ENCODE peak calls at places on chromosome 2, in five cellular contexts. A is GM20000; M is HTR-8/SVneo; J is T-cell; T is activated CD4-positive, alpha-beta T cell treated with anti-CD3 and anti-CD28 coated beads, Interleukin-2, amount 50 U/mL, for 24 hours. R is an unnamed sample.

GRCh38 chr2:223725494-223725893 is 111.9 kb downstream of the AP1S3 start:
- DNase-seq in A (no peak), M (peak; percentile 88), J (no peak), T (no peak), R (no peak)

GRCh38 chr2:18232731-18233438 is 327.6 kb downstream of the RDH14 start:
- DNase-seq in A (no peak), M (no peak), J (no peak), T (no peak), R (no peak)

GRCh38 chr2:9408641-9409151 is 14.6 kb downstream of the ITGB1BP1 start:
- DNase-seq in A (no peak), M (no peak), J (no peak), T (no peak), R (no peak)

GRCh38 chr2:47389692-47390091 is 13.3 kb upstream of the MSH2 start:
- DNase-seq in A (no peak), M (no peak), J (no peak), T (no peak), R (no peak)

GRCh38 chr2:168913171-168913484 is 12.0 kb downstream of the G6PC2 start:
- DNase-seq in A (no peak), M (no peak), J (no peak), T (no peak), R (no peak)

GRCh38 chr2:3681625-3682024 is 21.8 kb upstream of the DCDC2C start:
- DNase-seq in A (no peak), M (no peak), J (no peak), T (no peak), R (no peak)

GRCh38 chr2:218329027-218329825 is 27.4 kb upstream of the CATIP start:
- DNase-seq in A (peak; percentile 79), M (no peak), J (no peak), T (no peak), R (no peak)

GRCh38 chr2:178279142-178279541 is 84.8 kb downstream of the OSBPL6 start:
- DNase-seq in A (no peak), M (peak; percentile 62), J (no peak), T (no peak), R (no peak)

GRCh38 chr2:99140860-99141109 is 722 bp upstream of the C2orf15 start:
- DNase-seq in A (no peak), M (peak; percentile 54), J (no peak), T (no peak), R (no peak)

GRCh38 chr2:62964050-62964449 is 86.6 kb upstream of the OTX1 start:
- DNase-seq in A (no peak), M (no peak), J (no peak), T (no peak), R (no peak)

GRCh38 chr2:30217644-30218361 is 13.5 kb upstream of the LBH start:
- DNase-seq in A (no peak), M (no peak), J (no peak), T (no peak), R (no peak)

GRCh38 chr2:178397002-178397605 is 53.9 kb downstream of the PRKRA start:
- DNase-seq in A (peak; percentile 42), M (peak; percentile 43), J (no peak), T (no peak), R (peak; percentile 69)

GRCh38 chr2:237137626-237138323 is 52.1 kb downstream of the COPS8 start:
- DNase-seq in A (no peak), M (no peak), J (no peak), T (no peak), R (no peak)

GRCh38 chr2:105886680-105887079 is 142.0 kb downstream of the NCK2 start:
- DNase-seq in A (no peak), M (no peak), J (no peak), T (no peak), R (no peak)

GRCh38 chr2:191158179-191158578 is 7.4 kb upstream of the STAT4 start:
- DNase-seq in A (no peak), M (no peak), J (no peak), T (no peak), R (no peak)

GRCh38 chr2:30801821-30802455 is 5.3 kb downstream of the CAPN13 start:
- DNase-seq in A (no peak), M (no peak), J (no peak), T (no peak), R (no peak)

GRCh38 chr2:101981066-101981465 is 10.7 kb upstream of the IL1R2 start:
- DNase-seq in A (no peak), M (no peak), J (no peak), T (no peak), R (no peak)

GRCh38 chr2:195538937-195539336 is 118.1 kb upstream of the SLC39A10 start:
- DNase-seq in A (no peak), M (no peak), J (no peak), T (no peak), R (no peak)

GRCh38 chr2:191451116-191451515 is 205.9 kb downstream of the MYO1B start:
- DNase-seq in A (no peak), M (no peak), J (no peak), T (no peak), R (no peak)

GRCh38 chr2:137775529-137775928 is 188.7 kb upstream of the HNMT start:
- DNase-seq in A (no peak), M (no peak), J (no peak), T (no peak), R (no peak)

GRCh38 chr2:38248246-38248645 is 128.8 kb downstream of the ATL2 start:
- DNase-seq in A (no peak), M (no peak), J (no peak), T (no peak), R (no peak)

GRCh38 chr2:170716851-170717598 is 1.9 kb downstream of the SP5 start:
- DNase-seq in A (peak; percentile 75), M (no peak), J (no peak), T (no peak), R (no peak)

GRCh38 chr2:170930132-170931109 is 1.4 kb downstream of the GORASP2 start:
- DNase-seq in A (peak; percentile 75), M (peak; percentile 51), J (peak; percentile 67), T (peak; percentile 22), R (peak; percentile 57)

GRCh38 chr2:227398684-227399398 is 11.1 kb upstream of the SCYGR1 start:
- DNase-seq in A (no peak), M (no peak), J (no peak), T (no peak), R (no peak)

GRCh38 chr2:85396531-85397470 is 13.4 kb downstream of the CAPG start:
- DNase-seq in A (no peak), M (no peak), J (no peak), T (no peak), R (no peak)

GRCh38 chr2:55511508-55512124 is 7.9 kb upstream of the CFAP36 start:
- DNase-seq in A (no peak), M (peak; percentile 62), J (no peak), T (no peak), R (no peak)

GRCh38 chr2:67213270-67213670 is 183.9 kb upstream of the ETAA1 start:
- DNase-seq in A (no peak), M (no peak), J (no peak), T (no peak), R (no peak)

GRCh38 chr2:65835106-65835505 is 402.7 kb upstream of the SPRED2 start:
- DNase-seq in A (no peak), M (no peak), J (no peak), T (no peak), R (no peak)

GRCh38 chr2:12317853-12318426 is 398.8 kb upstream of the TRIB2 start:
- DNase-seq in A (no peak), M (peak; percentile 47), J (no peak), T (no peak), R (no peak)

GRCh38 chr2:164554487-164554886 is 66.8 kb downstream of the GRB14 start:
- DNase-seq in A (no peak), M (no peak), J (no peak), T (no peak), R (no peak)

GRCh38 chr2:240404174-240404852 is 31.1 kb upstream of the GPC1 start:
- DNase-seq in A (no peak), M (no peak), J (no peak), T (no peak), R (no peak)

GRCh38 chr2:71452565-71452964 is 796 bp upstream of the DYSF start:
- DNase-seq in A (peak; percentile 16), M (peak; percentile 86), J (no peak), T (no peak), R (no peak)

GRCh38 chr2:60984717-60985116 is 32.8 kb upstream of the PEX13 start:
- DNase-seq in A (no peak), M (no peak), J (no peak), T (no peak), R (no peak)

GRCh38 chr2:239830066-239830717 is 194.9 kb downstream of the NDUFA10 start:
- DNase-seq in A (no peak), M (no peak), J (no peak), T (no peak), R (no peak)

GRCh38 chr2:71477231-71477681 is 23.9 kb downstream of the DYSF start:
- DNase-seq in A (no peak), M (no peak), J (no peak), T (no peak), R (no peak)

GRCh38 chr2:176494949-176495353 is 225.7 kb downstream of the MTX2 start:
- DNase-seq in A (no peak), M (no peak), J (no peak), T (no peak), R (no peak)

GRCh38 chr2:136308621-136309020 is 190.7 kb upstream of the CXCR4 start:
- DNase-seq in A (no peak), M (no peak), J (no peak), T (no peak), R (no peak)

GRCh38 chr2:175445276-175445675 is 263.8 kb upstream of the ATP5MC3 start:
- DNase-seq in A (no peak), M (no peak), J (no peak), T (no peak), R (no peak)